ENCODE peak calls at places on chromosomes 7 and 10, in five cellular contexts. One of them, this sample, is unnamed.

GRCh38 chr7:43037531-43037930 is 74.9 kb upstream of the HECW1 start:
- DNase-seq in activated CD8-positive, alpha-beta memory T cell treated with anti-CD3 and anti-CD28 coated beads for 48 hours: no peak
- DNase-seq in activated CD4-positive, alpha-beta T cell treated with anti-CD3 and anti-CD28 coated beads, Interleukin-2, amount 50 U/mL, for 48 hours: no peak
- DNase-seq in dermis blood vessel endothelial cell: no peak
- DNase-seq in MM.1S: no peak
- DNase-seq in this sample: no peak

GRCh38 chr10:17234541-17234940 is 6.5 kb downstream of the VIM start:
- DNase-seq in activated CD8-positive, alpha-beta memory T cell treated with anti-CD3 and anti-CD28 coated beads for 48 hours: no peak
- DNase-seq in activated CD4-positive, alpha-beta T cell treated with anti-CD3 and anti-CD28 coated beads, Interleukin-2, amount 50 U/mL, for 48 hours: no peak
- DNase-seq in dermis blood vessel endothelial cell: peak; percentile 21
- DNase-seq in MM.1S: no peak
- DNase-seq in this sample: no peak

GRCh38 chr10:119479048-119479394 is 63.5 kb downstream of the RGS10 start:
- DNase-seq in activated CD8-positive, alpha-beta memory T cell treated with anti-CD3 and anti-CD28 coated beads for 48 hours: no peak
- DNase-seq in activated CD4-positive, alpha-beta T cell treated with anti-CD3 and anti-CD28 coated beads, Interleukin-2, amount 50 U/mL, for 48 hours: no peak
- DNase-seq in dermis blood vessel endothelial cell: no peak
- DNase-seq in MM.1S: no peak
- DNase-seq in this sample: no peak

GRCh38 chr7:133761459-133761858 is 365.7 kb upstream of the LRGUK start:
- DNase-seq in activated CD8-positive, alpha-beta memory T cell treated with anti-CD3 and anti-CD28 coated beads for 48 hours: no peak
- DNase-seq in activated CD4-positive, alpha-beta T cell treated with anti-CD3 and anti-CD28 coated beads, Interleukin-2, amount 50 U/mL, for 48 hours: no peak
- DNase-seq in dermis blood vessel endothelial cell: no peak
- DNase-seq in MM.1S: no peak
- DNase-seq in this sample: no peak

GRCh38 chr7:20235303-20235702 is 18.1 kb upstream of the MACC1 start:
- DNase-seq in activated CD8-positive, alpha-beta memory T cell treated with anti-CD3 and anti-CD28 coated beads for 48 hours: no peak
- DNase-seq in activated CD4-positive, alpha-beta T cell treated with anti-CD3 and anti-CD28 coated beads, Interleukin-2, amount 50 U/mL, for 48 hours: no peak
- DNase-seq in dermis blood vessel endothelial cell: no peak
- DNase-seq in MM.1S: no peak
- DNase-seq in this sample: no peak

GRCh38 chr7:131235489-131236317 is 92.0 kb upstream of the MKLN1 start:
- DNase-seq in activated CD8-positive, alpha-beta memory T cell treated with anti-CD3 and anti-CD28 coated beads for 48 hours: peak; percentile 37
- DNase-seq in activated CD4-positive, alpha-beta T cell treated with anti-CD3 and anti-CD28 coated beads, Interleukin-2, amount 50 U/mL, for 48 hours: peak; percentile 70
- DNase-seq in dermis blood vessel endothelial cell: peak; percentile 98
- DNase-seq in MM.1S: no peak
- DNase-seq in this sample: no peak

GRCh38 chr10:131726967-131727366 is 173.8 kb upstream of the PPP2R2D start:
- DNase-seq in activated CD8-positive, alpha-beta memory T cell treated with anti-CD3 and anti-CD28 coated beads for 48 hours: no peak
- DNase-seq in activated CD4-positive, alpha-beta T cell treated with anti-CD3 and anti-CD28 coated beads, Interleukin-2, amount 50 U/mL, for 48 hours: no peak
- DNase-seq in dermis blood vessel endothelial cell: no peak
- DNase-seq in MM.1S: no peak
- DNase-seq in this sample: no peak

GRCh38 chr7:50788393-50788792 is 5.7 kb upstream of the GRB10 start:
- DNase-seq in activated CD8-positive, alpha-beta memory T cell treated with anti-CD3 and anti-CD28 coated beads for 48 hours: no peak
- DNase-seq in activated CD4-positive, alpha-beta T cell treated with anti-CD3 and anti-CD28 coated beads, Interleukin-2, amount 50 U/mL, for 48 hours: no peak
- DNase-seq in dermis blood vessel endothelial cell: no peak
- DNase-seq in MM.1S: no peak
- DNase-seq in this sample: no peak

GRCh38 chr10:49617281-49618020 is 3.6 kb downstream of the CHAT start:
- DNase-seq in activated CD8-positive, alpha-beta memory T cell treated with anti-CD3 and anti-CD28 coated beads for 48 hours: no peak
- DNase-seq in activated CD4-positive, alpha-beta T cell treated with anti-CD3 and anti-CD28 coated beads, Interleukin-2, amount 50 U/mL, for 48 hours: no peak
- DNase-seq in dermis blood vessel endothelial cell: no peak
- DNase-seq in MM.1S: no peak
- DNase-seq in this sample: no peak

GRCh38 chr10:35397953-35398352 is 61.6 kb downstream of the CCNY start:
- DNase-seq in activated CD8-positive, alpha-beta memory T cell treated with anti-CD3 and anti-CD28 coated beads for 48 hours: no peak
- DNase-seq in activated CD4-positive, alpha-beta T cell treated with anti-CD3 and anti-CD28 coated beads, Interleukin-2, amount 50 U/mL, for 48 hours: no peak
- DNase-seq in dermis blood vessel endothelial cell: no peak
- DNase-seq in MM.1S: no peak
- DNase-seq in this sample: no peak

GRCh38 chr7:138891446-138891810 is 89.8 kb downstream of the KIAA1549 start:
- DNase-seq in activated CD8-positive, alpha-beta memory T cell treated with anti-CD3 and anti-CD28 coated beads for 48 hours: no peak
- DNase-seq in activated CD4-positive, alpha-beta T cell treated with anti-CD3 and anti-CD28 coated beads, Interleukin-2, amount 50 U/mL, for 48 hours: no peak
- DNase-seq in dermis blood vessel endothelial cell: no peak
- DNase-seq in MM.1S: no peak
- DNase-seq in this sample: no peak

GRCh38 chr10:113939212-113939860 is 84.9 kb downstream of the NHLRC2 start:
- DNase-seq in activated CD8-positive, alpha-beta memory T cell treated with anti-CD3 and anti-CD28 coated beads for 48 hours: no peak
- DNase-seq in activated CD4-positive, alpha-beta T cell treated with anti-CD3 and anti-CD28 coated beads, Interleukin-2, amount 50 U/mL, for 48 hours: no peak
- DNase-seq in dermis blood vessel endothelial cell: no peak
- DNase-seq in MM.1S: no peak
- DNase-seq in this sample: no peak

GRCh38 chr7:113304104-113304503 is 185.8 kb upstream of the SMIM30 start:
- DNase-seq in activated CD8-positive, alpha-beta memory T cell treated with anti-CD3 and anti-CD28 coated beads for 48 hours: no peak
- DNase-seq in activated CD4-positive, alpha-beta T cell treated with anti-CD3 and anti-CD28 coated beads, Interleukin-2, amount 50 U/mL, for 48 hours: no peak
- DNase-seq in dermis blood vessel endothelial cell: no peak
- DNase-seq in MM.1S: no peak
- DNase-seq in this sample: no peak

GRCh38 chr7:113806633-113807327 is 112.0 kb downstream of the PPP1R3A start:
- DNase-seq in activated CD8-positive, alpha-beta memory T cell treated with anti-CD3 and anti-CD28 coated beads for 48 hours: no peak
- DNase-seq in activated CD4-positive, alpha-beta T cell treated with anti-CD3 and anti-CD28 coated beads, Interleukin-2, amount 50 U/mL, for 48 hours: no peak
- DNase-seq in dermis blood vessel endothelial cell: no peak
- DNase-seq in MM.1S: no peak
- DNase-seq in this sample: no peak

GRCh38 chr10:119269737-119270136 is 62.4 kb downstream of the GRK5 start:
- DNase-seq in activated CD8-positive, alpha-beta memory T cell treated with anti-CD3 and anti-CD28 coated beads for 48 hours: no peak
- DNase-seq in activated CD4-positive, alpha-beta T cell treated with anti-CD3 and anti-CD28 coated beads, Interleukin-2, amount 50 U/mL, for 48 hours: no peak
- DNase-seq in dermis blood vessel endothelial cell: no peak
- DNase-seq in MM.1S: no peak
- DNase-seq in this sample: no peak

GRCh38 chr10:133261726-133262325 is 14.8 kb downstream of the ADAM8 start:
- DNase-seq in activated CD8-positive, alpha-beta memory T cell treated with anti-CD3 and anti-CD28 coated beads for 48 hours: peak; percentile 78
- DNase-seq in activated CD4-positive, alpha-beta T cell treated with anti-CD3 and anti-CD28 coated beads, Interleukin-2, amount 50 U/mL, for 48 hours: peak; percentile 88
- DNase-seq in dermis blood vessel endothelial cell: peak; percentile 47
- DNase-seq in MM.1S: peak; percentile 72
- DNase-seq in this sample: no peak

GRCh38 chr10:102153093-102153620 is 968 bp downstream of the NOLC1 start:
- DNase-seq in activated CD8-positive, alpha-beta memory T cell treated with anti-CD3 and anti-CD28 coated beads for 48 hours: no peak
- DNase-seq in activated CD4-positive, alpha-beta T cell treated with anti-CD3 and anti-CD28 coated beads, Interleukin-2, amount 50 U/mL, for 48 hours: no peak
- DNase-seq in dermis blood vessel endothelial cell: no peak
- DNase-seq in MM.1S: no peak
- DNase-seq in this sample: no peak

GRCh38 chr7:98354052-98354451 is 46.8 kb downstream of the BAIAP2L1 start:
- DNase-seq in activated CD8-positive, alpha-beta memory T cell treated with anti-CD3 and anti-CD28 coated beads for 48 hours: no peak
- DNase-seq in activated CD4-positive, alpha-beta T cell treated with anti-CD3 and anti-CD28 coated beads, Interleukin-2, amount 50 U/mL, for 48 hours: no peak
- DNase-seq in dermis blood vessel endothelial cell: no peak
- DNase-seq in MM.1S: no peak
- DNase-seq in this sample: no peak

GRCh38 chr10:79176949-79177602 is 108.3 kb downstream of the ZMIZ1 start:
- DNase-seq in activated CD8-positive, alpha-beta memory T cell treated with anti-CD3 and anti-CD28 coated beads for 48 hours: no peak
- DNase-seq in activated CD4-positive, alpha-beta T cell treated with anti-CD3 and anti-CD28 coated beads, Interleukin-2, amount 50 U/mL, for 48 hours: no peak
- DNase-seq in dermis blood vessel endothelial cell: peak; percentile 89
- DNase-seq in MM.1S: no peak
- DNase-seq in this sample: no peak